ENCODE peak calls at places on chromosomes 6 and 20, in ten cellular contexts. T is left lung, R is prostate gland, G is HepG2, L is upper lobe of right lung, N is mammary epithelial cell, X is tibial artery, O is endodermal cell, Z is mucosa of descending colon, V is left ventricle myocardium inferior. H is an unnamed sample. For H3K4me1, the result is how much of the 10 kb centered on the place peaks cover.

GRCh38 chr6:77463308-77463880 is at the start of gene HTR1B:
- DNase-seq in T (no peak), R (no peak), G (no peak), L (peak), N (peak), X (no peak), O (peak), Z (peak), V (no peak), H (peak)

GRCh38 chr6:83008631-83009030 is 57.0 kb downstream of the UBE3D start:
- DNase-seq in T (no peak), R (no peak), G (no peak), L (no peak), N (no peak), X (no peak), O (no peak), Z (no peak), V (no peak), H (no peak)

GRCh38 chr6:40477246-40478126 is 109.7 kb downstream of the LRFN2 start:
- DNase-seq in T (no peak), R (no peak), G (no peak), L (no peak), N (no peak), X (no peak), O (peak), Z (no peak), V (no peak), H (no peak)

GRCh38 chr6:168125429-168126001 is 46.5 kb upstream of the FRMD1 start:
- DNase-seq in T (no peak), R (no peak), G (no peak), L (no peak), N (no peak), X (no peak), O (peak), Z (no peak), V (no peak), H (no peak)

GRCh38 chr20:52749020-52749419 is 223.1 kb upstream of the TSHZ2 start:
- DNase-seq in T (no peak), R (no peak), G (no peak), L (no peak), N (no peak), X (no peak), O (no peak), Z (no peak), V (no peak), H (no peak)

GRCh38 chr6:52515219-52515960 is 61.5 kb downstream of the TRAM2 start:
- DNase-seq in T (no peak), R (no peak), G (peak), L (no peak), N (peak), X (no peak), O (no peak), Z (no peak), V (no peak), H (no peak)

GRCh38 chr6:152085533-152085932 is 278.1 kb downstream of the ESR1 start:
- DNase-seq in T (no peak), R (no peak), G (peak), L (no peak), N (peak), X (no peak), O (no peak), Z (no peak), V (no peak), H (no peak)

GRCh38 chr6:73074175-73074574 is 151.1 kb downstream of the KHDC1L start:
- DNase-seq in T (no peak), R (no peak), G (no peak), L (no peak), N (peak), X (no peak), O (no peak), Z (no peak), V (no peak), H (no peak)

GRCh38 chr20:32619586-32619985 is 34.5 kb upstream of the NOL4L start:
- DNase-seq in T (no peak), R (no peak), G (no peak), L (no peak), N (no peak), X (no peak), O (peak), Z (no peak), V (no peak), H (no peak)

GRCh38 chr6:42450314-42451145 is 1.2 kb downstream of the TRERF1 start:
- DNase-seq in T (peak), R (peak), G (no peak), L (no peak), N (no peak), X (no peak), O (peak), Z (no peak), V (no peak), H (no peak)

GRCh38 chr6:131740161-131740560 is 29.3 kb upstream of the CTAGE9 start:
- DNase-seq in T (no peak), R (no peak), G (no peak), L (no peak), N (no peak), X (no peak), O (no peak), Z (no peak), V (no peak), H (no peak)

GRCh38 chr20:46773680-46774079 is 64.2 kb downstream of the SLC2A10 start:
- DNase-seq in T (no peak), R (no peak), G (no peak), L (no peak), N (no peak), X (peak), O (no peak), Z (no peak), V (no peak), H (no peak)

GRCh38 chr20:59645761-59646171 is 41.4 kb downstream of the PHACTR3 start:
- DNase-seq in T (no peak), R (no peak), G (no peak), L (no peak), N (no peak), X (no peak), O (no peak), Z (no peak), V (no peak), H (no peak)

GRCh38 chr6:90483116-90483839 is 103.6 kb downstream of the MAP3K7 start:
- DNase-seq in T (no peak), R (no peak), G (no peak), L (no peak), N (peak), X (no peak), O (peak), Z (no peak), V (no peak), H (no peak)

GRCh38 chr6:100706491-100706890 is 174.6 kb downstream of the ASCC3 start:
- DNase-seq in T (no peak), R (no peak), G (no peak), L (no peak), N (no peak), X (no peak), O (no peak), Z (no peak), V (no peak), H (no peak)

GRCh38 chr6:52390361-52390727 is 28.4 kb downstream of the PAQR8 start:
- DNase-seq in T (no peak), R (peak), G (peak), L (no peak), N (peak), X (no peak), O (no peak), Z (no peak), V (no peak), H (no peak)

GRCh38 chr6:47105469-47106188 is 63.5 kb upstream of the ADGRF1 start:
- DNase-seq in T (no peak), R (no peak), G (no peak), L (no peak), N (no peak), X (no peak), O (peak), Z (no peak), V (no peak), H (no peak)

GRCh38 chr6:52754443-52754842 is 8.8 kb downstream of the GSTA2 start:
- DNase-seq in T (no peak), R (no peak), G (no peak), L (no peak), N (no peak), X (no peak), O (no peak), Z (no peak), V (no peak), H (no peak)

GRCh38 chr6:38671885-38672467 is 31.0 kb downstream of the GLO1 start:
- DNase-seq in T (no peak), R (peak), G (peak), L (no peak), N (peak), X (no peak), O (peak), Z (no peak), V (no peak), H (no peak)

GRCh38 chr6:124164363-124164762 is 360.7 kb downstream of the NKAIN2 start:
- DNase-seq in T (no peak), R (no peak), G (no peak), L (no peak), N (no peak), X (no peak), O (no peak), Z (no peak), V (no peak), H (no peak)

DNA sequence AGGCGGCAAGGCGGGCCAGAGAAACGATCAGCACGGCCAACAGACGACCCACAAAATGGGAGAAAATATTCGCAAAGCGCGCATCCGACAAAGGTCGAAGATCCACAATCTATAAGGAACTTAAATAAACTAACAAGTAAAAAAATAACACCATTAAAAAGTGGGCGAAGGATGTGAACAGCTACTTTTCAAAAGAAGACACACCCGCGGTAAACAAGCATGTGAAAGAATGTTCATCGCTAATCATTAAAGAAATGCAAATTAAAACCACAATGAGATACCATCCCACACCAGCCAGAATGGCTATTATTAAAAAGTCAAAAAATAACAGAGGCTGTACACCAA is 117.8 kb upstream of the SIRPA start:
- DNase-seq in T (no peak), R (no peak), G (no peak), L (no peak), N (no peak), X (no peak), O (no peak), Z (no peak), V (no peak), H (no peak)
- H3K4me3 ChIP-seq in T (no peak), R (no peak), G (peak), L (peak), N (no peak), X (peak), O (no peak), Z (no peak), V (peak), H (peak)

GRCh38 chr6:163427498-163428254 is 13.2 kb downstream of the QKI start:
- DNase-seq in T (no peak), R (no peak), G (peak), L (no peak), N (peak), X (no peak), O (no peak), Z (no peak), V (no peak), H (no peak)
- TF ChIP-seq CTCF in T (peak), R (peak), G (peak), L (peak), N (peak), X (peak), O (peak), Z (no peak), V (peak), H (no peak)

GRCh38 chr6:33676416-33677152 is 34.9 kb downstream of the UQCC2 start:
- DNase-seq in T (no peak), R (no peak), G (no peak), L (no peak), N (no peak), X (no peak), O (no peak), Z (no peak), V (no peak), H (no peak)

GRCh38 chr6:33678932-33679478 is 32.5 kb downstream of the UQCC2 start:
- DNase-seq in T (no peak), R (no peak), G (no peak), L (no peak), N (no peak), X (no peak), O (no peak), Z (no peak), V (no peak), H (no peak)

GRCh38 chr6:33678246-33678931 is 33.1 kb downstream of the UQCC2 start:
- DNase-seq in T (no peak), R (no peak), G (no peak), L (no peak), N (no peak), X (no peak), O (no peak), Z (no peak), V (no peak), H (no peak)

GRCh38 chr6:33677153-33677660 is 34.3 kb downstream of the UQCC2 start:
- DNase-seq in T (no peak), R (no peak), G (no peak), L (no peak), N (no peak), X (no peak), O (no peak), Z (no peak), V (no peak), H (no peak)

GRCh38 chr6:33677689-33678088 is 33.8 kb downstream of the UQCC2 start:
- DNase-seq in T (no peak), R (no peak), G (no peak), L (no peak), N (no peak), X (no peak), O (no peak), Z (no peak), V (no peak), H (no peak)
- H3K4me1 ChIP-seq in T (under half), R (under half), G (under half), L (under half), N (under half), X (under half), O (under half), Z (under half), V (under half), H (under half)

DNA sequence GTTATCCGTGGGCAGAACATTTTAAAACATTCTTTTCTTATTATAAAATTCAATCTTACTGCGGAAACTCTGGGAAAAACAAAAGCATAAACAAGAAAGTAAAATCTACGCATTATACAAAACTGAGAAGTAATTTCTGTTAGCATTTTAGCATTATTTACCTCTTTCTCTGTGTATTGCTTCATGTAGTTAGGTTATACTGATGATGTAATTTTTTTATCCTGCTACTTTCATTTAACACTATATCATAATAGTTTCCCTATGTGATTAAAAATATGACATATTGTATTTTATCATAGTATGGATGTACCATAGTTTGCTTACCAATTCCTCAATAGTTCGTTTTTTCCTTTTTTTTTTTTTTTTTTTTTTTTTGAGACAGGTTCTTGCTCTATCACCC is 4.2 kb upstream of the GCNT2 start:
- DNase-seq in T (no peak), R (no peak), G (no peak), L (no peak), N (no peak), X (no peak), O (no peak), Z (no peak), V (no peak), H (no peak)
- H3K4me3 ChIP-seq in T (no peak), R (no peak), G (no peak), L (no peak), N (no peak), X (no peak), O (no peak), Z (no peak), V (no peak), H (no peak)

GRCh38 chr20:61742097-61742805 is 323.4 kb downstream of the TAF4 start:
- DNase-seq in T (no peak), R (no peak), G (no peak), L (no peak), N (no peak), X (no peak), O (no peak), Z (no peak), V (no peak), H (no peak)
- TF ChIP-seq CTCF in T (no peak), R (no peak), G (peak), L (no peak), N (peak), X (no peak), O (peak), Z (no peak), V (no peak), H (no peak)

H was measured in stomach.